ENCODE peak calls at places on chromosomes 6 and 20, in six cellular contexts. P, Z, C, R, F and X are unnamed samples.

GRCh38 chr20:32036716-32037355 is 15.2 kb upstream of the HCK start:
- DNase-seq in P (no peak), Z (no peak), C (no peak), R (no peak), F (no peak), X (no peak)

GRCh38 chr6:66210964-66211363 is 503.9 kb upstream of the EYS start:
- DNase-seq in P (no peak), Z (no peak), C (peak), R (no peak), F (no peak), X (no peak)

GRCh38 chr6:28980797-28981390 is 24.2 kb downstream of the ZNF311 start:
- DNase-seq in P (no peak), Z (peak), C (peak), R (peak), F (peak), X (peak)

GRCh38 chr6:150416120-150416519 is 47.3 kb downstream of the IYD start:
- DNase-seq in P (no peak), Z (no peak), C (no peak), R (no peak), F (no peak), X (no peak)

GRCh38 chr6:46990031-46990644 is 52.0 kb downstream of the ADGRF1 start:
- DNase-seq in P (no peak), Z (no peak), C (no peak), R (no peak), F (no peak), X (no peak)

GRCh38 chr6:116533233-116533957 is 12.1 kb downstream of the TRAPPC3L start:
- DNase-seq in P (no peak), Z (no peak), C (peak), R (no peak), F (no peak), X (no peak)

GRCh38 chr6:88730602-88731001 is 232.8 kb downstream of the RNGTT start:
- DNase-seq in P (peak), Z (no peak), C (no peak), R (no peak), F (no peak), X (no peak)

GRCh38 chr6:170037541-170038250 is 253.2 kb downstream of the DLL1 start:
- DNase-seq in P (no peak), Z (no peak), C (no peak), R (no peak), F (no peak), X (no peak)

GRCh38 chr20:34938466-34939163 is 17.0 kb downstream of the GSS start:
- DNase-seq in P (no peak), Z (no peak), C (no peak), R (no peak), F (no peak), X (no peak)

GRCh38 chr6:35776364-35777215 is at the start of gene CLPSL2:
- DNase-seq in P (no peak), Z (no peak), C (no peak), R (peak), F (no peak), X (no peak)

GRCh38 chr20:41776450-41776849 is 158.3 kb upstream of the CHD6 start:
- DNase-seq in P (no peak), Z (no peak), C (no peak), R (no peak), F (no peak), X (no peak)

GRCh38 chr20:389220-389619 is 8.7 kb downstream of the TRIB3 start:
- DNase-seq in P (no peak), Z (no peak), C (no peak), R (no peak), F (no peak), X (no peak)

GRCh38 chr6:132483779-132484679 is 28.9 kb downstream of the STX7 start:
- DNase-seq in P (peak), Z (peak), C (peak), R (no peak), F (peak), X (peak)

GRCh38 chr6:72757926-72758325 is 136.1 kb downstream of the KCNQ5 start:
- DNase-seq in P (no peak), Z (no peak), C (peak), R (no peak), F (no peak), X (no peak)

GRCh38 chr6:125528614-125529013 is 220.8 kb upstream of the HEY2 start:
- DNase-seq in P (peak), Z (no peak), C (peak), R (peak), F (no peak), X (no peak)

GRCh38 chr6:150647051-150647450 is 47.4 kb downstream of the PLEKHG1 start:
- DNase-seq in P (no peak), Z (no peak), C (no peak), R (no peak), F (no peak), X (no peak)

GRCh38 chr6:45422541-45423110 is 44.9 kb upstream of the SUPT3H start:
- DNase-seq in P (no peak), Z (no peak), C (peak), R (no peak), F (no peak), X (no peak)

GRCh38 chr6:72649032-72649984 is 27.4 kb downstream of the KCNQ5 start:
- DNase-seq in P (no peak), Z (no peak), C (no peak), R (no peak), F (peak), X (no peak)

GRCh38 chr6:111030008-111031006 is 48.5 kb downstream of the RPF2 start:
- DNase-seq in P (no peak), Z (no peak), C (no peak), R (no peak), F (no peak), X (no peak)

GRCh38 chr6:56802570-56802969 is 152.3 kb upstream of the BEND6 start:
- DNase-seq in P (no peak), Z (peak), C (no peak), R (no peak), F (no peak), X (no peak)

GRCh38 chr6:7157752-7158616 is 50.2 kb downstream of the RREB1 start:
- DNase-seq in P (no peak), Z (no peak), C (peak), R (no peak), F (no peak), X (no peak)

GRCh38 chr20:13659288-13659687 is 20.6 kb upstream of the TASP1 start:
- DNase-seq in P (no peak), Z (no peak), C (no peak), R (no peak), F (peak), X (no peak)

GRCh38 chr6:110201141-110201848 is 21.1 kb downstream of the CDC40 start:
- DNase-seq in P (no peak), Z (no peak), C (peak), R (no peak), F (no peak), X (no peak)

GRCh38 chr20:62011403-62011791 is 54.3 kb downstream of the TAF4 start:
- DNase-seq in P (no peak), Z (no peak), C (no peak), R (no peak), F (no peak), X (no peak)

GRCh38 chr20:22374678-22375590 is 209.4 kb downstream of the FOXA2 start:
- DNase-seq in P (no peak), Z (no peak), C (no peak), R (no peak), F (no peak), X (no peak)

GRCh38 chr6:157229733-157230132 is 93.6 kb downstream of the TMEM242 start:
- DNase-seq in P (no peak), Z (no peak), C (no peak), R (no peak), F (no peak), X (no peak)

GRCh38 chr6:139124887-139125672 is 9.8 kb upstream of the HECA start:
- DNase-seq in P (peak), Z (peak), C (peak), R (no peak), F (peak), X (peak)

GRCh38 chr6:53623497-53623896 is 42.1 kb downstream of the KLHL31 start:
- DNase-seq in P (no peak), Z (no peak), C (no peak), R (no peak), F (no peak), X (no peak)

GRCh38 chr6:141290871-141291270 is 841.9 kb upstream of the GJE1 start:
- DNase-seq in P (no peak), Z (no peak), C (no peak), R (no peak), F (no peak), X (no peak)

GRCh38 chr20:1992359-1992758 is 1.5 kb downstream of the PDYN start:
- DNase-seq in P (no peak), Z (no peak), C (no peak), R (no peak), F (no peak), X (no peak)

GRCh38 chr20:49938173-49939163 is 2.3 kb downstream of the RNF114 start:
- DNase-seq in P (no peak), Z (no peak), C (no peak), R (no peak), F (no peak), X (no peak)

GRCh38 chr6:63263456-63263855 is 52.2 kb downstream of the FKBP1C start:
- DNase-seq in P (no peak), Z (no peak), C (no peak), R (no peak), F (no peak), X (no peak)

GRCh38 chr6:152696543-152696942 is 1.2 kb upstream of the MYCT1 start:
- DNase-seq in P (no peak), Z (no peak), C (no peak), R (no peak), F (no peak), X (no peak)

GRCh38 chr20:43973231-43973630 is 58.6 kb downstream of the TOX2 start:
- DNase-seq in P (no peak), Z (no peak), C (no peak), R (no peak), F (no peak), X (no peak)

GRCh38 chr20:4113996-4114603 is 98.7 kb upstream of the RNF24 start:
- DNase-seq in P (no peak), Z (no peak), C (peak), R (peak), F (no peak), X (no peak)

DNA sequence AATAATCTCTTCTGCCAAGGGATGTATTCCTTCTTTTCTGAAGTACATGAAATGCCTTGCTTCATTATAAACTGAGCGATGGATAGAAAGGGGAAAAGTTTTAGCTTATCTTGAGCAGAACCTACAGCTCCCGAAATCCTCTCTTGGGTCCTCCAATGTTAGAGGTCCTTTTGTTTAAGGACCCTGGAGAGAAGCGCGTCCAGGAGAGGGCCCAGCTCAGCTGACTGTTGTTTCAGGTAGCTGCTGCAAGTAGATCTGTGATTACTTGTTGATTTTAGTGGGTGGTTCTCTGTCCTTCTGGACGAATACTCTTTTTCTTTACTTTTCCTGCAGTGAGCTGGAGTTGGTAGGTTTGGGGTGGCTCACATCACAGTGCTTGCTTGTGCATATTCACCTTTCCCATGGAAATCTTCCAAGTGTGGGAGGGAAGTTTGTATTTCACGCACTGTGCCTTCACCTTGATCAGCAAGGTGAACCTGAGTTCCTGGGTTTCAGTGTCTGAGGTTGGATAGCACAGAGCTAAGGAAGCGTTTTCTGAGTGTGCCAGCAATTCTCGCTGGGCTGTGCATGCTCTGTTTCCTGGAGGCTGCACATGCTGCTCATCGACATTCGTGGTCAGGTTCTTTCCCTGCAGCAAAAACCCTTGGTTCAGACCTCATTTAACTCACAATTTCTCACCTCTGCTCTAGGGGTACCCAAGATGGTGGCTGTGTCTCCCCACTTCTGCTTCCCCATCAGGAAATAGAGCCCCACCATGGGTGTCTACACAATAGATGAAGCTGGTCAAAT is 176.3 kb downstream of the JARID2 start:
- DNase-seq in P (no peak), Z (no peak), C (no peak), R (no peak), F (no peak), X (no peak)
- TF ChIP-seq ZNF274 in P (no peak), Z (no peak), C (no peak), R (no peak), F (no peak), X (no peak)

GRCh38 chr6:155272353-155273222 is 8.8 kb downstream of the CLDN20 start:
- DNase-seq in P (no peak), Z (no peak), C (no peak), R (no peak), F (no peak), X (no peak)
- TF ChIP-seq ZNF274 in P (no peak), Z (no peak), C (no peak), R (no peak), F (no peak), X (no peak)

DNA sequence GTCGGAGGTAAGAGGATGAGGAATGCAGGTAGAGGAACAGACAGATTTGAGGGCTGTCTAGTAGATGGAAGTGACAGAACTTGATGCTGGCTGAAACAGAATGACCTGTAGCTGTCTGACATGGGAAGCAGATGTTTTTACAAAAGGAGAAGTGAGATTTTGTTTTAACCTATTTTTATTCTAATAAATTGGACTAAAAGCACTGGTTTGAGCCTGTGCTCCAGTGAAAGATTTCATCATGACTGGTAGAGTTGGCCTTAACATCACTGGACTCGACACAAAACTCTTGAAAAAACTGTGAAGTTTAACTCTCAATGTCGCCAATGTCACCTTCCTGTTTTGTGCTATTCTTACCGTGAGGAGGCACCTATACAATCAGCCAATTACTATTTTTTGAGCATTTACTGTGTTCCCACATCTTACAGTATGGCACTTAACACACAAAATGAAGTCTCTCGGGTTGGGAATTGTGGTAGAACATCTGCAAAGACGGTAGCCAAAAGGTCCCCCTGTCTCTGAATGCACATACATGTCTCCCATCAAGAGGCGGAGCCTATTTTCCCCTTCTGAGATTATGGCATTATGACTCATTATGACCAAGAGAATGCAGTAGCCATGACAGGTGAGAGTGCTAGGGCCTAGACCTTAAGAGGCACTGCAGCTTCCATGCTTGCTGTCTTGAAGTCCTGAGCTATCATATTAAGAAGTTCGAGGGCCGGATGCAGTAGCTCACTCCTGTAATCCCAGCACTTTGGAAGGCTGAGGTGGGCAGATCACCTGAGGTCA is 93.2 kb downstream of the FOXF2 start:
- DNase-seq in P (no peak), Z (no peak), C (no peak), R (no peak), F (peak), X (peak)
- TF ChIP-seq ZNF274 in P (no peak), Z (no peak), C (no peak), R (no peak), F (no peak), X (no peak)

DNA sequence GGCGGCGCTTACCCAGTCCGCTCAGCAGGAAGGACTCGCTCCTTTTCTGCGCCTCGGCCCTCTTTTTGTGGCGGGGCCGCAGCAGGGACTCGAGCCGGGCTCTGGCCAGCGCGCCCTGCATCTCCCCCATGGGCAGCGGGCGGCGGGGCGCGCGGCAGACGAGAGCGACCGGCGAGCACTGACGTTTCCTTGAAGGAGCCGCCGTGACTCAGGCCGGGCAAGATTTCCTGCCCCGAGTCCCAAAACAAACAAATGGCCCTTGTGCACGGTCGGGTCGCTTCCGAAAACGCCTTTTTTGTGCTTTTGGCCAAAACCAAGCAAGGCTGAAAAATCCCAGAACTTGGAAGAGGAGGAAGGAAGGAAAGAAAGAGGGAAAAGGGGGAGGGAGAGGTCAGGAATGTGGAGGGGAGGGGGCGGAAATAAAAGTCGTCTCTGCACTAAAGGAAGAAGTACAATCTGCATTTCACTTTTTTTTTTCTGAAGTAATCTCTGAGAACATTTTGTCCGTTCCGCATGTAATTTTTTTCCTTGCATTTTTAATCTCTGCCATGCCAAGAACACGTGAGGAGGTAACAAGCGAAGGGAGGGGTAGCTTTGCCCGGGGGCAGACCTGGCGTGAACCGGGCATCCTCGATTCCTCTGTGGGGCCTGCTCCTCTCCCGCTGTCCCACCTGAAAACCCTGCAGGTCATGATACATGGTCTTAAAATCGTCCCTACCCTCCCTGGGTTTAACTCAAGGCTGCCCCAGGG is 123.3 kb upstream of the SLC2A12 start:
- DNase-seq in P (no peak), Z (peak), C (peak), R (peak), F (no peak), X (peak)
- TF ChIP-seq ZNF274 in P (no peak), Z (no peak), C (no peak), R (no peak), F (no peak), X (no peak)